ENCODE peak calls at places on chromosome 16, in four cellular contexts. One of them, this sample, is unnamed.

GRCh38 chr16:50303605-50304466 is 37.5 kb downstream of the ADCY7 start:
- DNase-seq in cardiac muscle cell: peak
- DNase-seq in IMR-90: peak
- DNase-seq in stomach: no peak
- DNase-seq in this sample: no peak

GRCh38 chr16:25713785-25714570 is 22.2 kb downstream of the HS3ST4 start:
- DNase-seq in cardiac muscle cell: no peak
- DNase-seq in IMR-90: no peak
- DNase-seq in stomach: no peak
- DNase-seq in this sample: no peak

GRCh38 chr16:77564791-77565390 is 130.1 kb upstream of the ADAMTS18 start:
- DNase-seq in stomach: no peak
- DNase-seq in cardiac muscle cell: peak
- DNase-seq in IMR-90: peak
- DNase-seq in this sample: no peak

GRCh38 chr16:80846275-80847013 is 42.0 kb upstream of the CDYL2 start:
- DNase-seq in stomach: no peak
- DNase-seq in cardiac muscle cell: no peak
- DNase-seq in IMR-90: no peak
- DNase-seq in this sample: no peak

GRCh38 chr16:10266809-10267208 is 84.6 kb upstream of the GRIN2A start:
- DNase-seq in IMR-90: no peak
- DNase-seq in stomach: no peak
- DNase-seq in cardiac muscle cell: no peak
- DNase-seq in this sample: no peak

GRCh38 chr16:81885976-81886586 is 107.0 kb downstream of the PLCG2 start:
- DNase-seq in IMR-90: peak
- DNase-seq in cardiac muscle cell: peak
- DNase-seq in stomach: no peak
- DNase-seq in this sample: no peak

GRCh38 chr16:30458561-30459394 is 13.1 kb upstream of the SEPHS2 start:
- DNase-seq in IMR-90: no peak
- DNase-seq in cardiac muscle cell: no peak
- DNase-seq in stomach: peak
- DNase-seq in this sample: no peak

GRCh38 chr16:817001-817906 is 16.7 kb upstream of the GNG13 start:
- DNase-seq in cardiac muscle cell: no peak
- DNase-seq in IMR-90: no peak
- DNase-seq in stomach: no peak
- DNase-seq in this sample: no peak

GRCh38 chr16:87608400-87608985 is 6.2 kb downstream of the JPH3 start:
- DNase-seq in stomach: peak
- DNase-seq in IMR-90: peak
- DNase-seq in cardiac muscle cell: peak
- DNase-seq in this sample: peak

GRCh38 chr16:1510941-1511351 is 17.8 kb downstream of the TELO2 start:
- DNase-seq in cardiac muscle cell: no peak
- DNase-seq in stomach: no peak
- DNase-seq in IMR-90: no peak
- DNase-seq in this sample: no peak

GRCh38 chr16:81568749-81569087 is 124.1 kb downstream of the CMIP start:
- DNase-seq in IMR-90: no peak
- DNase-seq in cardiac muscle cell: no peak
- DNase-seq in stomach: no peak
- DNase-seq in this sample: no peak

GRCh38 chr16:24125199-24125598 is 130.9 kb upstream of the CACNG3 start:
- DNase-seq in stomach: no peak
- DNase-seq in cardiac muscle cell: no peak
- DNase-seq in IMR-90: no peak
- DNase-seq in this sample: no peak

GRCh38 chr16:81567987-81568748 is 123.6 kb downstream of the CMIP start:
- DNase-seq in cardiac muscle cell: peak
- DNase-seq in stomach: peak
- DNase-seq in IMR-90: peak
- DNase-seq in this sample: peak

GRCh38 chr16:58413359-58413758 is 21.1 kb downstream of the GINS3 start:
- DNase-seq in IMR-90: no peak
- DNase-seq in cardiac muscle cell: no peak
- DNase-seq in stomach: no peak
- DNase-seq in this sample: no peak

GRCh38 chr16:58411336-58411735 is 19.1 kb downstream of the GINS3 start:
- DNase-seq in cardiac muscle cell: no peak
- DNase-seq in stomach: no peak
- DNase-seq in IMR-90: no peak
- DNase-seq in this sample: no peak

GRCh38 chr16:58409316-58409973 is 17.2 kb downstream of the GINS3 start:
- DNase-seq in cardiac muscle cell: peak
- DNase-seq in stomach: peak
- DNase-seq in IMR-90: peak
- DNase-seq in this sample: peak

GRCh38 chr16:58414938-58415451 is 22.7 kb downstream of the GINS3 start:
- DNase-seq in stomach: no peak
- DNase-seq in IMR-90: peak
- DNase-seq in cardiac muscle cell: peak
- DNase-seq in this sample: no peak

DNA sequence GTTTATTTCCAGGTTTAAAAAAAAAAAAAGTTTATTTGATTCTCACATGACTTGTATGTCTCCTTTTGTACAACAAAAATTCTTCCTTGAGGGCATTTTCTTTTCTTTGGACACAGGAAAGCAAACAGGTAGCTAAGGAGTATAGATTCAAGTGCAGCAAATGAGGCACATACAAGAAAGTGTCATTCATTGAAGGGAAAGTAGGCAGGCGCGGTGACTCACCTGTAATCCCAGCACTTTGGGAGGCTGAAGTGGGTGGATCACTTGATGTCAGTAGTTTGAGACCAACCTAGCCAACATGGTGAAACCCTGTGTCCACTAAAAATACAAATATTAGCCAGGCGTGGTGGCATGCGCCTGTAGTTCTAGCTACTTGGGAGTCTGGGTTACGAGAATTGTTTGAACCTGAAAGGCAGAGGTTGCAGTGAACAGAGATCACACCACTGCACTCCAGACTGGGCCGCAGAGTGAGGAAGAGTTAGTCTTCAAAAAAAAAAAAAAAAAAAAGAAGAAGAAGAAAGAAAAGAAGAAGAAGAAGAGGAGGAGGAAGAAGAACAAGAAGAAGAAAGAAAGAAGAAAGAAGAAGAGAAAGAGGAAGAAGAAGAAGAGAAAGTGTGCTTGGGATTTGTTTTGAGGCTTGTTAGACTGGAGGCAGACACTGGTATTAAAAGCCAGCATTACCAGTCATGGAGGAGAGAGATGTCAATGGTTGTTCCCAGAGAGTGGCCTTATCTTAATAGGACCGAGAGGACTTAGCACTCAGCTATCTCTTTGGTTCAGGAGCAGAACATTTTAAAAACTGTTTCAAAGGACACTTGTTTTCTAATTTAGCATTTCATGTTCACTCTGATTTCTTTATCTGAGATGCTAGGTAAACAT is 19.7 kb downstream of the GINS3 start:
- DNase-seq in cardiac muscle cell: no peak
- DNase-seq in IMR-90: no peak
- DNase-seq in stomach: no peak
- DNase-seq in this sample: no peak
- TF ChIP-seq CTCF in cardiac muscle cell: no peak
- TF ChIP-seq CTCF in IMR-90: no peak
- TF ChIP-seq CTCF in stomach: no peak
- TF ChIP-seq CTCF in this sample: no peak

DNA sequence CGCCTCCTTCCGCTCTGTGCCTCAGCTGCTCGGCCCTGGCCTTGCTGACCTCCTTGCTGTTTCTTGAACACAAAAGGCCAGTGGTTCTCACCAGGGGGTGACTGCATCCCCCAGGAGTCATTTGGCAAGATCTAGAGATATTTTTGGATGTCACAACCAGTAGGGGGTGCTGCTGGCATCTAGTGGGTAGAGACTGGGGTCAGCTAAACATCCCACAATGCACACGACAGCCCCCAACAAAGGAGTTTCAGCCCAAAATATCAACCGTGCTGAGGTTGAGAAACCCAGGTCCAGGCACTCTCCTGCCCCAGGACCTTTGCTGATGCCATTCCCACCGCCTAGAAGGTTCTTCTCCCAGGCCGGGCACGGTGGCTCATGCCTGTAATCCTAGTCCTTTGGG is 39.7 kb downstream of the ABCC6 start:
- DNase-seq in stomach: no peak
- DNase-seq in cardiac muscle cell: no peak
- DNase-seq in IMR-90: no peak
- DNase-seq in this sample: no peak
- TF ChIP-seq CTCF in stomach: no peak
- TF ChIP-seq CTCF in cardiac muscle cell: peak
- TF ChIP-seq CTCF in IMR-90: peak
- TF ChIP-seq CTCF in this sample: peak

GRCh38 chr16:5026664-5027063 is 7.1 kb downstream of the NAGPA start:
- DNase-seq in cardiac muscle cell: no peak
- DNase-seq in stomach: no peak
- DNase-seq in IMR-90: no peak
- DNase-seq in this sample: no peak

GRCh38 chr16:5022521-5022920 is 11.2 kb downstream of the NAGPA start:
- DNase-seq in IMR-90: no peak
- DNase-seq in stomach: no peak
- DNase-seq in cardiac muscle cell: no peak
- DNase-seq in this sample: no peak

GRCh38 chr16:5027086-5027485 is 6.6 kb downstream of the NAGPA start:
- DNase-seq in IMR-90: no peak
- DNase-seq in stomach: no peak
- DNase-seq in cardiac muscle cell: no peak
- DNase-seq in this sample: no peak

GRCh38 chr16:5025171-5025632 is 8.5 kb downstream of the NAGPA start:
- DNase-seq in IMR-90: no peak
- DNase-seq in cardiac muscle cell: peak
- DNase-seq in stomach: peak
- DNase-seq in this sample: no peak

GRCh38 chr16:5024632-5025031 is 9.1 kb downstream of the NAGPA start:
- DNase-seq in cardiac muscle cell: no peak
- DNase-seq in IMR-90: no peak
- DNase-seq in stomach: peak
- DNase-seq in this sample: peak
- TF ChIP-seq CTCF in cardiac muscle cell: no peak
- TF ChIP-seq CTCF in IMR-90: no peak
- TF ChIP-seq CTCF in stomach: peak
- TF ChIP-seq CTCF in this sample: peak

DNA sequence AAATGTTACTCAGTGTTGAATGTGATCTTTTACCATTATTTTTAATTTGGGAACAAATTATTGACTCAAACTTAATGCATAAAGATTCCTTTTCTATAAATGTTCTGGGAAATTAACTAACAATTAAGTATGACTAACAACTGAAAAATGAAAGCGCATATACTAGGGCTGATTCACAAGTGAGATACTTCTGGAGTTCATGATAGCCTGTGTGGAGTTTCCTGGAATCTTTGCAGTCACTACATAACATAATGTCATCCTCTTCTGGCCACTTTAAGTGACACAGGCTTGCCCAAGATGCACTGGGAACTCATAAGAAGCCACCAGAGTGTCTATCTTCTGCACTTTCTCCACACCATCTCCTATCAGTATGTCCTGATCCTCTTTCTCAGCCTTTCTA is 450.3 kb upstream of the CDH11 start:
- DNase-seq in IMR-90: peak
- DNase-seq in stomach: no peak
- DNase-seq in cardiac muscle cell: peak
- DNase-seq in this sample: peak
- TF ChIP-seq CTCF in IMR-90: peak
- TF ChIP-seq CTCF in stomach: no peak
- TF ChIP-seq CTCF in cardiac muscle cell: peak
- TF ChIP-seq CTCF in this sample: peak